ENCODE peak calls at places on chromosomes 11 and 22, in five cellular contexts. T is GM12865, N is heart right ventricle, C is pancreas, H is tibial artery. B is an unnamed sample.

GRCh38 chr11:75264971-75265370 is 24.4 kb downstream of the TPBGL start:
- DNase-seq in T (no peak), N (no peak), C (no peak), H (peak), B (no peak)

GRCh38 chr11:32070707-32071106 is 20.2 kb upstream of the RCN1 start:
- DNase-seq in T (no peak), N (no peak), C (no peak), H (no peak), B (no peak)

GRCh38 chr11:108483163-108483562 is 15.0 kb downstream of the POGLUT3 start:
- DNase-seq in T (no peak), N (no peak), C (no peak), H (no peak), B (no peak)

GRCh38 chr11:111735262-111736116 is 30.7 kb downstream of the PPP2R1B start:
- DNase-seq in T (no peak), N (peak), C (peak), H (peak), B (no peak)

GRCh38 chr22:45268958-45269844 is 15.5 kb upstream of the UPK3A start:
- DNase-seq in T (peak), N (peak), C (peak), H (peak), B (peak)

GRCh38 chr11:120184371-120184945 is 26.4 kb upstream of the OAF start:
- DNase-seq in T (no peak), N (peak), C (no peak), H (peak), B (no peak)

GRCh38 chr11:82794490-82794889 is 60.8 kb upstream of the FAM181B start:
- DNase-seq in T (no peak), N (no peak), C (no peak), H (no peak), B (no peak)

GRCh38 chr11:75465701-75466531 is 32.9 kb upstream of the KLHL35 start:
- DNase-seq in T (no peak), N (no peak), C (no peak), H (no peak), B (no peak)

GRCh38 chr11:119417726-119418540 is 5.0 kb downstream of the THY1 start:
- DNase-seq in T (no peak), N (no peak), C (no peak), H (peak), B (no peak)

GRCh38 chr11:69787906-69788305 is 12.8 kb upstream of the FGF4 start:
- DNase-seq in T (no peak), N (no peak), C (no peak), H (no peak), B (no peak)

GRCh38 chr22:39363751-39364484 is 14.1 kb downstream of the SYNGR1 start:
- DNase-seq in T (no peak), N (no peak), C (no peak), H (no peak), B (no peak)

GRCh38 chr11:30488304-30488998 is 97.7 kb downstream of the MPPED2 start:
- DNase-seq in T (no peak), N (no peak), C (no peak), H (no peak), B (no peak)

GRCh38 chr11:125413226-125413625 is 82.8 kb downstream of the FEZ1 start:
- DNase-seq in T (no peak), N (no peak), C (no peak), H (peak), B (no peak)

GRCh38 chr11:102345923-102346322 is 1.1 kb upstream of the BIRC2 start:
- DNase-seq in T (peak), N (no peak), C (no peak), H (no peak), B (no peak)

GRCh38 chr22:46010951-46011626 is 34.1 kb upstream of the WNT7B start:
- DNase-seq in T (no peak), N (no peak), C (peak), H (peak), B (no peak)

GRCh38 chr11:119322360-119322739 is 5.4 kb upstream of the MCAM start:
- DNase-seq in T (no peak), N (no peak), C (no peak), H (peak), B (no peak)

GRCh38 chr11:44622721-44623258 is 57.3 kb downstream of the CD82 start:
- DNase-seq in T (no peak), N (no peak), C (no peak), H (peak), B (no peak)

GRCh38 chr11:119375629-119376196 is 5.8 kb downstream of the USP2 start:
- DNase-seq in T (no peak), N (peak), C (peak), H (peak), B (no peak)

GRCh38 chr11:34798985-34799384 is 117.2 kb downstream of the APIP start:
- DNase-seq in T (no peak), N (no peak), C (no peak), H (no peak), B (no peak)

GRCh38 chr11:7986768-7987559 is at the start of gene EIF3F:
- DNase-seq in T (peak), N (peak), C (peak), H (peak), B (peak)

GRCh38 chr11:100403817-100404216 is 283.3 kb upstream of the ARHGAP42 start:
- DNase-seq in T (no peak), N (no peak), C (no peak), H (no peak), B (no peak)

GRCh38 chr11:46336781-46337180 is 10.5 kb upstream of the DGKZ start:
- DNase-seq in T (no peak), N (no peak), C (no peak), H (no peak), B (no peak)

GRCh38 chr22:24410110-24410856 is 17.1 kb upstream of the ADORA2A start:
- DNase-seq in T (no peak), N (no peak), C (no peak), H (no peak), B (peak)

GRCh38 chr11:61531033-61531432 is 22.5 kb downstream of the LRRC10B start:
- DNase-seq in T (no peak), N (no peak), C (no peak), H (no peak), B (no peak)
- TF ChIP-seq CTCF in T (no peak), N (no peak), C (no peak), H (no peak), B (no peak)

DNA sequence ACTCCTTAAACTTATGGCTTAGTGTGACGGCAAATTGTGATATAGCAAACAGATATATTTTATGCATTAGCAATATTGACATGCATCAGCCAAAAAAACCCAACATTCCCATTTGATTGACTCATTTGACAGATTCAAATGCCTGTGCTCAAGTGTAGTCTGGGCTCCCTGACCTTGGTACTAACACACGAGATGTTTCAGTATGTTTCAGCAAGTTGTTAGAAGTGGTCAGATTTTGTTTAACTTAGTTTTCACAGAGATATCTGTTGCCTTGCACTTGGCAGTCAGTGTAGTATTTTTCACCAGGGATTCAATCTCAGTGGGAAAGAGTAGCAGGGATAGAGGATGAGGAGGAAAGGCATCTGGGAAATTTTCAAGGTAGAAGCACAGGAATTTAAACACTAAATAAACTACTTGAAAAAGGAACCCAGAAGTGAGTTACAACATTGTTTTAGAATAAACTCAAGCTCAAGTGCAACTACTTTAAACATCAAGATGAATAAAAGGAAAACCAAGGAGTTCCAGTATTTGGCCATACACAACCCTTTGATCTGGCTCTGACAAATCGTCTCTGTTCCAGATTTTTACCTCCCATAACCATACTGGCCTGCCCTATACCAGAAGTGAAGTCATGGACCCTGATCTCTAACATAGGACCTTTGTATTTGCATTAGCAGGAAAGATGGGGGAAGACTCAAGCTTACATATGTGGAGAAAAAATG is 56.5 kb upstream of the BLID start:
- DNase-seq in T (no peak), N (no peak), C (no peak), H (no peak), B (no peak)
- TF ChIP-seq CTCF in T (no peak), N (no peak), C (no peak), H (no peak), B (no peak)

DNA sequence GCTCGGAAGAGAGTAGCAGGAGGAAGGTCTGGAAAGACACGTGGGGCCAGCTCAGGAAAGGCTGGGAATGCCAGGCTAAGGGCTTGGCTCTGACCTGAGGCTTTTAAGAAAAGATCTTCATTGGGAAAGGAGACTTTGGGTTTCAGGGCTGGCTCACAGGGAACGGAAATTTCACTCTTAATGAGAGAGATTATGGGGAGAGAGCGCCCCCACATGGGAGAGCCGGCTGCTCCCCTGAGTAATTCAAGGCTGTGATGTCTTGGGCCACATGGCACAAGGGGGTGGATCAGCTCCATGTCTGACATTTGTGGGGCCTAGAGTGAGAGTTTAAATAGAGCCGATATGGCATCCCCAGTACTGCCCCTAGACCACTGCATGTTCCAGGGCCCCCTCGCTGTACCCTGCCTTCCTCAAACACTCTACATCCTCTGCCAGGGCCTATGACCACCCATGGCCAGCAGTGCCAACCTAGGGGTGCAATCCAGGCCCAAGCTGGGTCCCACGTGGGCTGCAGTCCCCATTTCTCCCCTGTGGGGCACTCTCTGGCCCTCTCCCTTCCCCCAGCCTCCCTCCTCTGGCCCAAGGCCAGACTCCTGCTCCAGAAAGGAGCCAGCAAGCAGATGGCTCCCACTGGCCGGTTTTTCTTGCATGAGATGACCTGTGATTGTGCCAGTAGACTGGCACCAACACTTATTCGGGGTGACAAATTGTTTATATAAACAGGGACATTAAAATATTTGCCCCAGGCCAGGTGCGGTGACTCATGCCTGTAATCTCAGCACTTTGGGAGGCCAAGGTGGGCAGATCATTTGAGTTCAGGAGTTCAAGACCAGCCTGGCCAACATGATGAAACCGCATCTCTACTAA is 75.2 kb downstream of the ISX start:
- DNase-seq in T (peak), N (no peak), C (no peak), H (no peak), B (peak)
- TF ChIP-seq CTCF in T (peak), N (no peak), C (no peak), H (no peak), B (no peak)

DNA sequence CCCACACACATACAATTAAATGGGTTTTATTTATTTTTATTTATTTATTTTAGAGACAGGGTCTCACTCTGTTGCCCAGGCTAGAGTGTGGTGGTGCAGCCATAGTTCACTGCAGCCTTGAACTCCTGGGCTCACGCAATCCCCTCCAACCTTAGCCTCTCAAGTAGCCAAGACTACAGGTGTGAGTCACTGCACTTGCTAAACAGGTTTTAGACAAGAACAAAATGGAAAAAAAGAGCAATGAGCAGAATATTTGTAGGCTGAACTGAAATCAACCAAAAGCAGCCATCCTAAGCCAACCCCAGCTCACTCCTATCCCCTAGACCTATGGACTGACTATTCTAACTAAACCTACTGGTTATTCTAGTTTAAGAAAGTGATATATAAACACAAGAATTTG is 37.8 kb downstream of the MRE11 start:
- DNase-seq in T (no peak), N (no peak), C (no peak), H (no peak), B (no peak)
- TF ChIP-seq CTCF in T (no peak), N (no peak), C (no peak), H (no peak), B (no peak)

DNA sequence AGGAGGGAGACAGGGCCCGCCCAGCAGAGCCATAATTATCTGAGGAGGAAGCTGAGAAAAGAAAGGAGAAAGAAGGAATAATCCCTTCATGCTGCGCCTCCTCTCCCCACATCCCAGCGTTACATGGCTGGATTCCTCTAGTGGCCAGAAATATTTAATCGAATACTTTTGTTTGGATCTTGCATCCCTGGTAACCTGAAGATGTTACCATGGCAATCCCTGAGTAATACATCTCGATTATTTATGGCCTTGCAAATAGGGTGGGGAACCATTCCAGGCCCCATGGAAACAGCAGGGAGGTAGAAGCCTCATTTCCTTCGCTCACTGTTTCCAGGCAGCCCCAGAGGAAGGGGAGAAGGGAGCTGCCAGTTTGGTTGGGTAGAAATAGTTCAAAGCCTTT is 357.7 kb downstream of the BUD13 start:
- DNase-seq in T (no peak), N (no peak), C (no peak), H (no peak), B (no peak)
- TF ChIP-seq CTCF in T (no peak), N (no peak), C (no peak), H (no peak), B (no peak)

DNA sequence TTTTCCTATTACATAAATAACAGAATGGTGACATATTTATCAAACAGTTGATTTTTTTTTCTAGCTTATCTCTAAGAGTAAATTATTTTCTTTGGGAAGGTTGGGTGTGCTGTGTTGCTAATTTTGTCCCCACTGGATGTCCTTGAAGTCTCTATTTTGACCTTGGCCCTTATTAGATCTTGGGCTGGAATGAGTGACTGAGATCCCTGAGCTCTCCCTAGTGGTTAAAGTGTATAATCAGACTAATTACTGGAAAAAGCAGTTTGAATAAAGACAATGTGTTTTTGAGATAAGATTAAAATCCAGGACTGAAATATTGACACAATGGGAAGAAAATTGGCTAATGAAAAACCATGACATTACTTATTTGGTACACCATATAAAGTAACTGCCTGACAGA is 56.1 kb downstream of the AASDHPPT start:
- DNase-seq in T (peak), N (no peak), C (no peak), H (no peak), B (no peak)
- TF ChIP-seq CTCF in T (peak), N (no peak), C (no peak), H (no peak), B (no peak)

B was measured in activated CD8-positive, alpha-beta T cell treated with anti-CD3 and anti-CD28 coated beads for 36 hours.